ENCODE peak calls at places on chromosomes 13 and 19, in eight cellular contexts. U is activated CD4-positive, alpha-beta T cell treated with anti-CD3 and anti-CD28 coated beads for 24 hours; C is right atrium auricular region; T is heart left ventricle; Y is IMR-90; K is AG08395; P is kidney tubule cell; X is ACHN. F is an unnamed sample.

GRCh38 chr13:42992585-42993122 is 613 bp upstream of the EPSTI1 start:
- DNase-seq in X (no peak), T (no peak), C (no peak), P (peak; percentile 25), U (no peak), Y (no peak), K (no peak), F (no peak)

GRCh38 chr19:342128-342455 is 2.5 kb downstream of the MIER2 start:
- DNase-seq in C (no peak), P (no peak), K (no peak), Y (no peak), T (no peak), U (no peak), X (no peak), F (no peak)

GRCh38 chr19:41353466-41354342 is at the start of gene TGFB1:
- DNase-seq in T (peak; percentile 90), P (peak; percentile 90), K (peak; percentile 99), U (peak; percentile 84), Y (peak; percentile 87), X (peak; percentile 85), C (peak; percentile 88), F (peak; percentile 98)

GRCh38 chr13:76791290-76791664 is 94.9 kb downstream of the KCTD12 start:
- DNase-seq in U (no peak), T (no peak), Y (no peak), C (no peak), X (no peak), K (no peak), P (no peak), F (no peak)

GRCh38 chr13:111384441-111385181 is 64.2 kb downstream of the TEX29 start:
- DNase-seq in Y (no peak), T (no peak), P (no peak), K (no peak), U (no peak), C (no peak), X (no peak), F (no peak)

GRCh38 chr19:51887522-51888498 is at the start of gene ZNF577:
- DNase-seq in C (peak; percentile 86), P (peak; percentile 89), X (no peak), K (peak; percentile 94), T (peak; percentile 95), Y (peak; percentile 93), U (peak; percentile 29), F (peak; percentile 81)

GRCh38 chr19:4870025-4870700 is 2.7 kb upstream of the PLIN3 start:
- DNase-seq in Y (peak; percentile 92), P (peak; percentile 96), U (no peak), X (peak; percentile 90), K (peak; percentile 86), T (peak; percentile 82), C (peak; percentile 62), F (peak; percentile 91)

GRCh38 chr13:34647379-34647778 is 294.7 kb upstream of the NBEA start:
- DNase-seq in U (no peak), T (no peak), K (no peak), P (peak; percentile 78), X (no peak), Y (no peak), C (no peak), F (no peak)

GRCh38 chr13:32824671-32825070 is 191.6 kb upstream of the KL start:
- DNase-seq in X (peak; percentile 92), P (peak; percentile 96), T (no peak), K (peak; percentile 77), Y (peak; percentile 95), U (no peak), C (no peak), F (peak; percentile 65)

GRCh38 chr19:9640956-9641355 is 19.9 kb upstream of the ZNF561 start:
- DNase-seq in P (no peak), K (no peak), T (no peak), C (no peak), X (no peak), U (no peak), Y (no peak), F (no peak)

GRCh38 chr19:3163230-3163886 is 15.2 kb upstream of the S1PR4 start:
- DNase-seq in T (peak; percentile 67), P (peak; percentile 58), C (no peak), Y (peak; percentile 43), K (peak; percentile 88), U (peak; percentile 62), X (peak; percentile 67), F (peak; percentile 87)

GRCh38 chr19:18023596-18024212 is 15.7 kb downstream of the ARRDC2 start:
- DNase-seq in K (no peak), C (peak; percentile 96), P (no peak), T (peak; percentile 92), Y (no peak), X (no peak), U (no peak), F (no peak)